ENCODE peak calls at places on chromosomes 12 and 14, in five cellular contexts. Z, U, K, M and W are unnamed samples.
A peak's percentile ranks its signal among the peaks of the same experiment; 100 is the strongest.

GRCh38 chr12:25825494-25825893 is 133.0 kb upstream of the RASSF8 start:
- DNase-seq in Z (no peak), U (no peak), K (no peak), M (no peak), W (no peak)

GRCh38 chr14:71130491-71131179 is 223.4 kb downstream of the PCNX1 start:
- DNase-seq in Z (no peak), U (peak; percentile 80), K (no peak), M (peak; percentile 76), W (no peak)

GRCh38 chr12:115209230-115209629 is 525.3 kb upstream of the TBX3 start:
- DNase-seq in Z (no peak), U (no peak), K (no peak), M (no peak), W (peak; percentile 12)

GRCh38 chr12:57545809-57546437 is 1.1 kb downstream of the DCTN2 start:
- DNase-seq in Z (peak; percentile 40), U (no peak), K (no peak), M (peak; percentile 74), W (no peak)

GRCh38 chr12:82797480-82797879 is 110.8 kb downstream of the TMTC2 start:
- DNase-seq in Z (no peak), U (no peak), K (no peak), M (no peak), W (peak; percentile 23)

GRCh38 chr12:2322554-2323120 is 269.9 kb downstream of the CACNA1C start:
- DNase-seq in Z (no peak), U (no peak), K (no peak), M (no peak), W (no peak)

GRCh38 chr12:108619369-108620160 is 14.1 kb downstream of the SELPLG start:
- DNase-seq in Z (no peak), U (no peak), K (no peak), M (no peak), W (no peak)

GRCh38 chr12:119627019-119627643 is 33.6 kb downstream of the TMEM233 start:
- DNase-seq in Z (peak; percentile 21), U (no peak), K (no peak), M (no peak), W (no peak)

GRCh38 chr14:102028733-102029132 is 58.1 kb downstream of the HSP90AA1 start:
- DNase-seq in Z (no peak), U (no peak), K (no peak), M (no peak), W (no peak)

GRCh38 chr12:4979737-4980136 is 63.9 kb upstream of the KCNA5 start:
- DNase-seq in Z (no peak), U (no peak), K (no peak), M (no peak), W (no peak)

GRCh38 chr14:55731881-55732498 is 152.0 kb downstream of the KTN1 start:
- DNase-seq in Z (peak; percentile 16), U (peak; percentile 46), K (no peak), M (peak; percentile 49), W (no peak)

GRCh38 chr12:105024926-105025325 is 38.8 kb downstream of the NOPCHAP1 start:
- DNase-seq in Z (no peak), U (no peak), K (no peak), M (no peak), W (no peak)

GRCh38 chr12:5191803-5192538 is 148.3 kb downstream of the KCNA5 start:
- DNase-seq in Z (no peak), U (peak; percentile 10), K (no peak), M (no peak), W (no peak)

GRCh38 chr12:78384541-78384940 is 480.0 kb upstream of the SYT1 start:
- DNase-seq in Z (no peak), U (no peak), K (no peak), M (no peak), W (no peak)

GRCh38 chr12:6959376-6960290 is 8.5 kb downstream of the PTPN6 start:
- DNase-seq in Z (no peak), U (no peak), K (no peak), M (no peak), W (no peak)

GRCh38 chr12:6961278-6961694 is 9.2 kb downstream of the PHB2 start:
- DNase-seq in Z (no peak), U (peak; percentile 87), K (no peak), M (peak; percentile 70), W (peak; percentile 34)

GRCh38 chr12:6958609-6959375 is 7.6 kb downstream of the PTPN6 start:
- DNase-seq in Z (no peak), U (peak; percentile 86), K (no peak), M (no peak), W (peak; percentile 16)

GRCh38 chr12:6961695-6962284 is 8.7 kb downstream of the PHB2 start:
- DNase-seq in Z (peak; percentile 81), U (peak; percentile 89), K (peak; percentile 89), M (peak; percentile 90), W (peak; percentile 78)

GRCh38 chr12:6960291-6961277 is 9.4 kb downstream of the PTPN6 start:
- DNase-seq in Z (no peak), U (peak; percentile 78), K (peak; percentile 72), M (peak; percentile 65), W (peak; percentile 38)
- TF ChIP-seq MAX in Z (no peak), U (peak; percentile 24), K (no peak), M (no peak), W (no peak)

GRCh38 chr12:90995041-90995440 is 9.7 kb downstream of the EPYC start:
- DNase-seq in Z (no peak), U (no peak), K (no peak), M (no peak), W (no peak)
- TF ChIP-seq MAX in Z (no peak), U (no peak), K (no peak), M (no peak), W (no peak)

DNA sequence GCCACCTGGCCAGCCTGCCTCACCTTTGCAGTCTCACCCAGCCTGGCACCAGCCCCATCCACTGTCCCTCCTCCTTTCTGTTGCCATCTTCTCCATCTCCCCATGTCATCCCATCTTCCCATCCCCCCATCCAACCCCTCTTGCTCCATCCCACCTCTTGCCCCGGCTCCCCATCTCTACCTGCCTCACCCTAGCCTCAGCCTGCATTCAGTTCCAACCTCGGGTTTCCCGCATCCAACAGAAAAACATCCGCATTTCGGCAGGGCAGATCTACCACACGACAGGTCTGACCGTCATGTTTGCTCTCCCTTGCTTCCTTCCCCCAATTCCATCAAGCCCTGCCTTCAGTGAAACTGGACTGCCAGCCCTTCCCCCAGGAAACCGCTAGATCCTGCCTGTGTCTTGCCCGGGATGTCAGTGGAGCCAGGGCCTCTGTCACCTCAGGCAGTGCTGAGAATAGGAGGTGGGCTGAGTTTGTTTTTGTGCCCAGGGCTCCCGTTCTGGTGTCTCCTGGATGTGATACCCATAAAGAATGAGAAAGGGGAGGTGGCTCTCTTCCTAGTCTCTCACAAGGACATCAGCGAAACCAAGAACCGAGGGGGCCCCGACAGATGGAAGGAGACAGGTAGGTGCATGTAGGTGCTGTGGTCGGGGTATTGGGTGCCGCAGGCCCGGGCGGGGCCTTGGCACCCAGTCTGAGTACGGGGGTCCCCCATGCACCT is 2.5 kb downstream of the KCNH3 start:
- DNase-seq in Z (no peak), U (no peak), K (no peak), M (no peak), W (peak; percentile 35)
- TF ChIP-seq MAX in Z (no peak), U (no peak), K (no peak), M (no peak), W (no peak)

GRCh38 chr12:81274619-81275018 is 196.7 kb downstream of the ACSS3 start:
- DNase-seq in Z (no peak), U (no peak), K (no peak), M (no peak), W (no peak)
- TF ChIP-seq MAX in Z (no peak), U (no peak), K (no peak), M (no peak), W (no peak)

GRCh38 chr12:103169-103981 is 36.8 kb downstream of the IQSEC3 start:
- DNase-seq in Z (no peak), U (no peak), K (peak; percentile 73), M (peak; percentile 80), W (peak; percentile 92)

GRCh38 chr12:104573-105081 is 38.1 kb downstream of the IQSEC3 start:
- DNase-seq in Z (peak; percentile 18), U (peak; percentile 39), K (no peak), M (no peak), W (no peak)

GRCh38 chr12:99605-100004 is 33.0 kb downstream of the IQSEC3 start:
- DNase-seq in Z (no peak), U (no peak), K (no peak), M (no peak), W (no peak)

GRCh38 chr12:102879-103168 is 36.3 kb downstream of the IQSEC3 start:
- DNase-seq in Z (no peak), U (no peak), K (no peak), M (no peak), W (no peak)

DNA sequence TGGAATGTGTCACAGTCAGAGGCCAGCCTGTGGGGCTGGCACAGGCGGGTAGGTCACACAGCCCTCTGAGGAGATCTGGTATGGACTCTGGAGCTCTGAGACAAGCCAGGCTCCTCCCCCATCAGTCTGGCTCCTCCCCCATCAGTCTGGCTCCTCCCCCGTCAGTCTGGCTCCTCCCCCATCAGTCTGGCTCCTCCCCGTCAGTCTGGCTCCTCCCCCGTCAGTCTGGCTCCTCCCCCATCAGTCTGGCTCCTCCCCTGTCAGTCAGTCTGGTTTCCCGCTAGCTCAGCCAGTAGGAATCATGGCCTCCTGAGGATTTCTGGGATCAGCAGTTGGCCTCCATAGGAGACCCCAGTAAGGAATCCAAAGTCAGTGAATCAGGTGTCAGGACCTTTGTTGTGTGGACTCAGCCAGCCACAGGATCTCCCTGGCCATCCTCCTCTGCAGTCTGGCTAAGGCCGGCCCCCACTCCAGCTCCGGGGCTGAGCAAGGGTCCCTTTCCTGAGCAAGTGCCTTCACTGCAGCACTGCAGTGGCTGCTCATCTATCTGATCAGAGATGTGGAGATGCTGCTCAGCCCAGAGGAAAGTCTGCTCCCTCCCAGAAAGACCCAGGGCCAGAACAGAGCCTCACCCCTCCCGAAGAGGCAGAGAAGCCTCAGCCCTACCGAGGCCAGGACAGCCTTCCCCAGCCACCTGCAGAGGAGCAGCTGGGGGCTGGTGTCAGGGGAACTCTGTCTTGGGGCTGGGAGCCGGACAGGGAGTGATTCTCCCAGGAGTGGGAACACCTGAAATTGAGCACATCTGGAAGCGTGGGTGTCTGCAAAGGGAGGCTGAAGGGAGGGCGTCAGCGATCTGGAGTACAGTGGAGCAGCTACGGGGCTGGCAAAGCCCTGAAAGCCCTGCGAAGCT is 35.7 kb downstream of the IQSEC3 start:
- DNase-seq in Z (no peak), U (no peak), K (peak; percentile 30), M (peak; percentile 25), W (peak; percentile 63)
- TF ChIP-seq MAX in Z (no peak), U (no peak), K (no peak), M (no peak), W (no peak)

DNA sequence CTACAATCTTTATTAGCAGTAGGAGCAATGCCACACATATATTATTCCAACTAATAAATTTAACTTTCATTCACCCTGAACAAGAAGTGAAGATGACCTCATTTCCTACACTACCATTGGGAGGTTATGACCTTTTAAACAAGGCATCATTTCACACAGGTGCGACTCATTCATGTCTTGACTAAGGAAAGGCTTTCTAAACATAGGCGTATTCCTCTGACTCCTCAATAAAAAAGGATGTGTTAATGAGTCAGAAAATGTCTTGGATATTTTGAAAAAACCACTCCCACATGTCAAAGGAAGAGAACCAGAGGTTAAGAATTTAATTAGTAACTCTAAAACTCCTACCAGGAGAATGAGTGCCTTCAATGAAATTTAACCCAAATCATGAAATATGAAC is 115.2 kb downstream of the PRICKLE1 start:
- DNase-seq in Z (no peak), U (no peak), K (peak; percentile 19), M (no peak), W (no peak)
- TF ChIP-seq MAX in Z (no peak), U (no peak), K (no peak), M (no peak), W (no peak)